ENCODE peak calls at places on chromosomes 6 and 20, in seven cellular contexts. V, Y, P, W, Q, J and M are unnamed samples.
A peak's percentile ranks its signal among the peaks of the same experiment; 100 is the strongest.

GRCh38 chr6:80280258-80281010 is 174.0 kb downstream of the BCKDHB start:
- DNase-seq in V (no peak), Q (peak; percentile 86), W (no peak), P (no peak), Y (no peak), J (no peak), M (no peak)

GRCh38 chr6:110331383-110331782 is 26.8 kb downstream of the METTL24 start:
- DNase-seq in V (no peak), P (no peak), Y (no peak), J (no peak), W (no peak), Q (no peak), M (no peak)

GRCh38 chr6:156701961-156702360 is 75.2 kb upstream of the ARID1B start:
- DNase-seq in P (no peak), J (no peak), Q (no peak), W (no peak), Y (no peak), V (no peak), M (no peak)

GRCh38 chr6:127966616-127967015 is 65.8 kb upstream of the THEMIS start:
- DNase-seq in W (no peak), Q (no peak), P (no peak), V (no peak), Y (no peak), J (no peak), M (no peak)

GRCh38 chr20:48405909-48406308 is 421.9 kb downstream of the PREX1 start:
- DNase-seq in J (no peak), Q (no peak), Y (no peak), V (peak; percentile 19), P (peak; percentile 46), W (no peak), M (peak; percentile 65)

GRCh38 chr20:46994341-46994740 is 99.7 kb downstream of the EYA2 start:
- DNase-seq in V (no peak), Q (peak; percentile 48), Y (peak; percentile 38), P (no peak), J (no peak), W (no peak), M (no peak)

GRCh38 chr20:35167787-35168186 is 4.1 kb upstream of the PROCR start:
- DNase-seq in Y (no peak), W (no peak), Q (no peak), P (no peak), J (no peak), V (no peak), M (no peak)

GRCh38 chr6:1144842-1145755 is 166.8 kb upstream of the FOXQ1 start:
- DNase-seq in P (no peak), J (no peak), Q (peak; percentile 34), V (no peak), W (no peak), Y (no peak), M (no peak)

GRCh38 chr20:50343490-50344179 is 153.0 kb downstream of the CEBPB start:
- DNase-seq in W (no peak), V (no peak), Q (no peak), J (no peak), Y (no peak), P (no peak), M (no peak)

GRCh38 chr6:151494235-151494950 is 576 bp downstream of the CCDC170 start:
- DNase-seq in P (peak; percentile 28), W (peak; percentile 7), Y (no peak), J (no peak), Q (peak; percentile 63), V (peak; percentile 31), M (no peak)

GRCh38 chr6:119966484-119966883 is 616.9 kb upstream of the MAN1A1 start:
- DNase-seq in P (no peak), W (no peak), V (peak; percentile 59), J (no peak), Y (no peak), Q (no peak), M (peak; percentile 27)

GRCh38 chr6:5231289-5231688 is 29.5 kb downstream of the LYRM4 start:
- DNase-seq in V (no peak), Y (no peak), J (no peak), P (no peak), Q (no peak), W (no peak), M (no peak)

GRCh38 chr6:139977887-139978332 is 603.5 kb upstream of the CITED2 start:
- DNase-seq in P (no peak), J (no peak), W (no peak), Q (peak; percentile 83), V (no peak), Y (no peak), M (no peak)

GRCh38 chr6:33374359-33374910 is 17.2 kb upstream of the KIFC1 start:
- DNase-seq in Y (no peak), V (no peak), Q (peak; percentile 41), J (no peak), W (no peak), P (no peak), M (no peak)

GRCh38 chr6:3389390-3390167 is 67.3 kb downstream of the SLC22A23 start:
- DNase-seq in V (no peak), Y (no peak), W (no peak), J (no peak), Q (peak; percentile 72), P (no peak), M (no peak)

GRCh38 chr6:159989471-159989870 is 20.6 kb downstream of the IGF2R start:
- DNase-seq in Q (no peak), W (no peak), Y (no peak), J (no peak), P (no peak), V (no peak), M (no peak)

GRCh38 chr6:124792386-124792785 is 169.9 kb upstream of the RNF217 start:
- DNase-seq in V (no peak), P (no peak), Q (peak; percentile 60), J (no peak), W (no peak), Y (no peak), M (no peak)

GRCh38 chr6:130324657-130325056 is 41.2 kb upstream of the TMEM200A start:
- DNase-seq in P (no peak), W (no peak), Y (no peak), Q (peak; percentile 52), V (no peak), J (no peak), M (no peak)

GRCh38 chr6:149176971-149177667 is 140.4 kb upstream of the TAB2 start:
- DNase-seq in Q (no peak), W (no peak), P (no peak), V (no peak), J (no peak), Y (no peak), M (no peak)

GRCh38 chr20:11451793-11452291 is 465.9 kb upstream of the BTBD3 start:
- DNase-seq in P (no peak), Q (peak; percentile 50), J (no peak), Y (no peak), W (no peak), V (no peak), M (no peak)

GRCh38 chr6:66848244-66848953 is 1141.4 kb upstream of the EYS start:
- DNase-seq in Y (no peak), Q (no peak), J (no peak), V (no peak), P (no peak), W (no peak), M (no peak)

GRCh38 chr6:90183587-90184333 is 112.9 kb downstream of the BACH2 start:
- DNase-seq in Q (no peak), W (no peak), V (no peak), J (no peak), P (no peak), Y (no peak), M (no peak)

GRCh38 chr6:29750709-29751108 is 27.5 kb downstream of the HLA-F start:
- DNase-seq in P (no peak), Y (no peak), Q (no peak), W (no peak), V (no peak), J (no peak), M (no peak)

GRCh38 chr6:109944448-109944847 is 33.7 kb upstream of the GPR6 start:
- DNase-seq in J (peak; percentile 82), Q (peak; percentile 75), Y (no peak), P (no peak), V (no peak), W (no peak), M (no peak)

DNA sequence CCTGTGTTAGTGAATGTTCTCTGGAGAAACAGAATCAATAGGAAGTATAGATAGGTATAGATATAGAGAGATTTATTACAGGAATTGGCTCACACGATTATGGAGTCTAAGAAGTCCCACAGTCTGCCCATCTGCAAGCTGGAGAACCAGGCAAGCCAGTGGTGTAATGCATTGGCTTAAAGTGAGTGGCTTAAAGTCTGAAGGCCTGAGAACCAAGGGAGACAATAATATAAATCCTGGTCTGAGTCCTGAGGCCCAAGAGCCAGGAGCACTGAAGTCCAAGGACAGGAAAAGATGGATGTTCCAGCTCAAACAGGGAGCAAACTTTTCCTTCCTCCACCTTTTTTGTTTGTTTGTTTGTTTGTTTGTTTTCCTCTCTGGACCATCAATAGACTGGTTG is 131.2 kb upstream of the LRFN2 start:
- DNase-seq in Q (no peak), J (no peak), V (no peak), W (no peak), Y (no peak), P (no peak), M (no peak)
- H3K4me1 ChIP-seq in Q (no peaks in the 10 kb centered on the region), J (peaks cover 2% of the 10 kb centered on the region), V (no peaks in the 10 kb centered on the region), W (peaks cover 6% of the 10 kb centered on the region), Y (peaks cover 24% of the 10 kb centered on the region), P (peaks cover 7% of the 10 kb centered on the region), M (peaks cover 58% of the 10 kb centered on the region)

GRCh38 chr6:167153523-167153959 is 4.2 kb downstream of the GPR31 start:
- DNase-seq in Q (no peak), V (no peak), P (no peak), J (no peak), W (peak; percentile 10), Y (peak; percentile 27), M (no peak)
- H3K4me1 ChIP-seq in Q (no peaks in the 10 kb centered on the region), V (no peaks in the 10 kb centered on the region), P (no peaks in the 10 kb centered on the region), J (no peaks in the 10 kb centered on the region), W (no peaks in the 10 kb centered on the region), Y (no peaks in the 10 kb centered on the region), M (no peaks in the 10 kb centered on the region)

GRCh38 chr6:118319890-118320289 is 228.2 kb upstream of the PLN start:
- DNase-seq in Q (no peak), W (no peak), J (no peak), V (no peak), P (no peak), Y (no peak), M (no peak)

GRCh38 chr6:118324081-118324480 is 224.0 kb upstream of the PLN start:
- DNase-seq in V (no peak), J (peak; percentile 20), Y (no peak), W (no peak), Q (peak; percentile 49), P (no peak), M (no peak)

GRCh38 chr6:118318648-118319047 is 229.4 kb upstream of the PLN start:
- DNase-seq in Q (no peak), W (no peak), Y (no peak), J (no peak), P (no peak), V (no peak), M (no peak)

GRCh38 chr6:118317581-118318563 is 230.2 kb upstream of the PLN start:
- DNase-seq in Y (no peak), P (no peak), V (no peak), W (no peak), J (no peak), Q (no peak), M (no peak)

GRCh38 chr6:118320652-118321051 is 227.4 kb upstream of the PLN start:
- DNase-seq in Y (no peak), P (no peak), V (no peak), J (no peak), Q (no peak), W (no peak), M (no peak)
- H3K4me1 ChIP-seq in Y (no peaks in the 10 kb centered on the region), P (no peaks in the 10 kb centered on the region), V (no peaks in the 10 kb centered on the region), J (no peaks in the 10 kb centered on the region), Q (no peaks in the 10 kb centered on the region), W (no peaks in the 10 kb centered on the region), M (no peaks in the 10 kb centered on the region)

GRCh38 chr6:35185302-35185681 is 28.5 kb upstream of the SCUBE3 start:
- DNase-seq in V (no peak), W (no peak), Q (no peak), P (no peak), J (no peak), Y (no peak), M (no peak)
- H3K4me1 ChIP-seq in V (no peaks in the 10 kb centered on the region), W (no peaks in the 10 kb centered on the region), Q (peaks cover 17% of the 10 kb centered on the region), P (peaks cover 19% of the 10 kb centered on the region), J (peaks cover 6% of the 10 kb centered on the region), Y (peaks cover 9% of the 10 kb centered on the region), M (no peaks in the 10 kb centered on the region)